ENCODE peak calls at places on chromosomes 7 and 10, in ten cellular contexts. One of them, this sample, is unnamed.

GRCh38 chr10:44651834-44652233 is 259.3 kb upstream of the TMEM72 start:
- DNase-seq in pancreas: no peak
- DNase-seq in B cell: no peak
- DNase-seq in neural progenitor cell: no peak
- DNase-seq in colonic mucosa: peak; percentile 51
- DNase-seq in astrocyte: peak; percentile 50
- DNase-seq in fibroblast of lung: peak; percentile 65
- DNase-seq in A673: no peak
- DNase-seq in dorsolateral prefrontal cortex: no peak
- DNase-seq in osteocyte: no peak
- DNase-seq in this sample: no peak

GRCh38 chr10:125783957-125784356 is 8.3 kb upstream of the MMP21 start:
- DNase-seq in pancreas: no peak
- DNase-seq in B cell: no peak
- DNase-seq in neural progenitor cell: no peak
- DNase-seq in colonic mucosa: no peak
- DNase-seq in astrocyte: no peak
- DNase-seq in fibroblast of lung: no peak
- DNase-seq in A673: no peak
- DNase-seq in dorsolateral prefrontal cortex: no peak
- DNase-seq in osteocyte: no peak
- DNase-seq in this sample: no peak

GRCh38 chr7:157089100-157089510 is 49.6 kb upstream of the UBE3C start:
- DNase-seq in pancreas: no peak
- DNase-seq in B cell: no peak
- DNase-seq in neural progenitor cell: no peak
- DNase-seq in colonic mucosa: no peak
- DNase-seq in astrocyte: no peak
- DNase-seq in fibroblast of lung: no peak
- DNase-seq in A673: no peak
- DNase-seq in dorsolateral prefrontal cortex: no peak
- DNase-seq in osteocyte: no peak
- DNase-seq in this sample: peak; percentile 42

GRCh38 chr7:26858735-26859134 is 5.7 kb downstream of the SKAP2 start:
- DNase-seq in pancreas: no peak
- DNase-seq in B cell: no peak
- DNase-seq in neural progenitor cell: no peak
- DNase-seq in colonic mucosa: peak; percentile 27
- DNase-seq in astrocyte: no peak
- DNase-seq in fibroblast of lung: no peak
- DNase-seq in A673: no peak
- DNase-seq in dorsolateral prefrontal cortex: no peak
- DNase-seq in osteocyte: no peak
- DNase-seq in this sample: no peak

GRCh38 chr7:157597562-157597961 is 260.8 kb downstream of the DNAJB6 start:
- DNase-seq in pancreas: no peak
- DNase-seq in B cell: no peak
- DNase-seq in neural progenitor cell: no peak
- DNase-seq in colonic mucosa: no peak
- DNase-seq in astrocyte: no peak
- DNase-seq in fibroblast of lung: no peak
- DNase-seq in A673: no peak
- DNase-seq in dorsolateral prefrontal cortex: no peak
- DNase-seq in osteocyte: no peak
- DNase-seq in this sample: peak; percentile 41

GRCh38 chr10:8404721-8405120 is 350.2 kb downstream of the GATA3 start:
- DNase-seq in pancreas: no peak
- DNase-seq in B cell: no peak
- DNase-seq in neural progenitor cell: no peak
- DNase-seq in colonic mucosa: no peak
- DNase-seq in astrocyte: peak; percentile 44
- DNase-seq in fibroblast of lung: peak; percentile 55
- DNase-seq in A673: no peak
- DNase-seq in dorsolateral prefrontal cortex: no peak
- DNase-seq in osteocyte: no peak
- DNase-seq in this sample: no peak

GRCh38 chr7:1081931-1082401 is 5.9 kb upstream of the GPER1 start:
- DNase-seq in pancreas: no peak
- DNase-seq in B cell: no peak
- DNase-seq in neural progenitor cell: no peak
- DNase-seq in colonic mucosa: no peak
- DNase-seq in astrocyte: peak; percentile 73
- DNase-seq in fibroblast of lung: peak; percentile 76
- DNase-seq in A673: no peak
- DNase-seq in dorsolateral prefrontal cortex: no peak
- DNase-seq in osteocyte: no peak
- DNase-seq in this sample: no peak

GRCh38 chr10:130737622-130738021 is 573.9 kb downstream of the TCERG1L start:
- DNase-seq in pancreas: no peak
- DNase-seq in B cell: no peak
- DNase-seq in neural progenitor cell: peak; percentile 85
- DNase-seq in colonic mucosa: no peak
- DNase-seq in astrocyte: no peak
- DNase-seq in fibroblast of lung: no peak
- DNase-seq in A673: peak; percentile 52
- DNase-seq in dorsolateral prefrontal cortex: no peak
- DNase-seq in osteocyte: no peak
- DNase-seq in this sample: peak; percentile 48

GRCh38 chr7:100719523-100720319 is 547 bp upstream of the EPO start:
- DNase-seq in pancreas: no peak
- DNase-seq in B cell: no peak
- DNase-seq in neural progenitor cell: no peak
- DNase-seq in colonic mucosa: no peak
- DNase-seq in astrocyte: peak; percentile 19
- DNase-seq in fibroblast of lung: peak; percentile 42
- DNase-seq in A673: no peak
- DNase-seq in dorsolateral prefrontal cortex: no peak
- DNase-seq in osteocyte: no peak
- DNase-seq in this sample: peak; percentile 50
- TF ChIP-seq CTCF in pancreas: no peak
- TF ChIP-seq CTCF in B cell: no peak
- TF ChIP-seq CTCF in neural progenitor cell: peak; percentile 16
- TF ChIP-seq CTCF in colonic mucosa: no peak
- TF ChIP-seq CTCF in astrocyte: no peak
- TF ChIP-seq CTCF in fibroblast of lung: peak; percentile 51
- TF ChIP-seq CTCF in A673: peak; percentile 28
- TF ChIP-seq CTCF in dorsolateral prefrontal cortex: no peak
- TF ChIP-seq CTCF in osteocyte: peak; percentile 50
- TF ChIP-seq CTCF in this sample: no peak

GRCh38 chr7:74256446-74257408 is 2.5 kb upstream of the RFC2 start:
- DNase-seq in pancreas: no peak
- DNase-seq in B cell: no peak
- DNase-seq in neural progenitor cell: no peak
- DNase-seq in colonic mucosa: no peak
- DNase-seq in astrocyte: peak; percentile 64
- DNase-seq in fibroblast of lung: peak; percentile 66
- DNase-seq in A673: no peak
- DNase-seq in dorsolateral prefrontal cortex: no peak
- DNase-seq in osteocyte: no peak
- DNase-seq in this sample: peak; percentile 56

GRCh38 chr7:74253331-74253730 is 868 bp downstream of the RFC2 start:
- DNase-seq in pancreas: peak; percentile 29
- DNase-seq in B cell: no peak
- DNase-seq in neural progenitor cell: no peak
- DNase-seq in colonic mucosa: no peak
- DNase-seq in astrocyte: no peak
- DNase-seq in fibroblast of lung: no peak
- DNase-seq in A673: no peak
- DNase-seq in dorsolateral prefrontal cortex: no peak
- DNase-seq in osteocyte: no peak
- DNase-seq in this sample: no peak

GRCh38 chr7:74254858-74255379 is 720 bp upstream of the RFC2 start:
- DNase-seq in pancreas: peak; percentile 21
- DNase-seq in B cell: no peak
- DNase-seq in neural progenitor cell: no peak
- DNase-seq in colonic mucosa: no peak
- DNase-seq in astrocyte: no peak
- DNase-seq in fibroblast of lung: no peak
- DNase-seq in A673: no peak
- DNase-seq in dorsolateral prefrontal cortex: no peak
- DNase-seq in osteocyte: no peak
- DNase-seq in this sample: peak; percentile 69

GRCh38 chr7:74252893-74253292 is 1.3 kb downstream of the RFC2 start:
- DNase-seq in pancreas: peak; percentile 74
- DNase-seq in B cell: no peak
- DNase-seq in neural progenitor cell: no peak
- DNase-seq in colonic mucosa: peak; percentile 66
- DNase-seq in astrocyte: no peak
- DNase-seq in fibroblast of lung: no peak
- DNase-seq in A673: no peak
- DNase-seq in dorsolateral prefrontal cortex: no peak
- DNase-seq in osteocyte: no peak
- DNase-seq in this sample: no peak

DNA sequence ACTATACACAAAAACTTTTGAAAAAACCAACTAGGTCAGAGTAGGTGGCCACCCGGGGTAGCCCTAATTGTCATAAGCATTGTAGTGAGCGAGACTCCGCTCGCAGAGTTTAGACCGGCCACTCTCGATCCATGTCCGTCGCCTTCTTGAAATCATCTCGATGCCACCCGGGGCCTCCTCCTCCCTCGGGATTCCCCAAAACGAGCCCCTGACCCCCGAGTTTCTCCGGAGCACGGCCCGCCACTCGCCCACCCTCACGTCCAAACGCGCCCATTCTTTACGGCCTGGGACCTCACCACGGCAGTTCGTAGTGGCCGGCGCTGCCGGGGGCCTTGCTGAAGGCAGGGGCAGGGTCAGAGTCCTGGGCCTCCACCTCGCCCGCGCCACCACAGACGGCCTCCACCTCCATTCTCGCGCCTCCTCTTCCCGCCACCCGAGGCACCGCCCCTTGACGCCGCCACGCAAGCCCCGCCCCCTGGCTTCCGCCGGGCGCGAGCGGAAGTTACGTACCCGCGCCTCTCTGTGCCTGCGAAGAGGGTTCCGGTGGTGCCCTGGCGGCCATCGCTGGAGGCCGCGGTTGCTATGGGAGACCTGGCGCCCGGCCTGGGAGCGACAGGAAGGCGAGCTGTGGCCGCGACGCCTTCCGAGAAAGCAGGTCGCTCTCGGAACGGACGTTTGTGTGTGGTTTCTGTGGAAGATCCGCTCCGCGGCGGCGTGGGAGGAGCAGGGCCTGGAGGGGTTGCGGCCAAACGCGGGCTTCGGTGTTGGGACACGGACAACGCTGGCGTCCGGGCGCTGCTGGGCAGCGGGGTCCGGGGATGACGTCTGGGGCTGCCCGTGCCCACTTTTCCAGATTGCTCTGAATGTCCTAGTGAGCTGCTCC is at the start of gene RFC2:
- DNase-seq in pancreas: peak; percentile 99
- DNase-seq in B cell: peak; percentile 95
- DNase-seq in neural progenitor cell: peak; percentile 98
- DNase-seq in colonic mucosa: peak; percentile 98
- DNase-seq in astrocyte: peak; percentile 90
- DNase-seq in fibroblast of lung: peak; percentile 95
- DNase-seq in A673: peak; percentile 97
- DNase-seq in dorsolateral prefrontal cortex: peak; percentile 95
- DNase-seq in osteocyte: peak; percentile 99
- DNase-seq in this sample: peak; percentile 100
- TF ChIP-seq CTCF in pancreas: no peak
- TF ChIP-seq CTCF in B cell: peak; percentile 29
- TF ChIP-seq CTCF in neural progenitor cell: peak; percentile 38
- TF ChIP-seq CTCF in colonic mucosa: no peak
- TF ChIP-seq CTCF in astrocyte: no peak
- TF ChIP-seq CTCF in fibroblast of lung: peak; percentile 3
- TF ChIP-seq CTCF in A673: no peak
- TF ChIP-seq CTCF in dorsolateral prefrontal cortex: peak; percentile 59
- TF ChIP-seq CTCF in osteocyte: no peak
- TF ChIP-seq CTCF in this sample: no peak

DNA sequence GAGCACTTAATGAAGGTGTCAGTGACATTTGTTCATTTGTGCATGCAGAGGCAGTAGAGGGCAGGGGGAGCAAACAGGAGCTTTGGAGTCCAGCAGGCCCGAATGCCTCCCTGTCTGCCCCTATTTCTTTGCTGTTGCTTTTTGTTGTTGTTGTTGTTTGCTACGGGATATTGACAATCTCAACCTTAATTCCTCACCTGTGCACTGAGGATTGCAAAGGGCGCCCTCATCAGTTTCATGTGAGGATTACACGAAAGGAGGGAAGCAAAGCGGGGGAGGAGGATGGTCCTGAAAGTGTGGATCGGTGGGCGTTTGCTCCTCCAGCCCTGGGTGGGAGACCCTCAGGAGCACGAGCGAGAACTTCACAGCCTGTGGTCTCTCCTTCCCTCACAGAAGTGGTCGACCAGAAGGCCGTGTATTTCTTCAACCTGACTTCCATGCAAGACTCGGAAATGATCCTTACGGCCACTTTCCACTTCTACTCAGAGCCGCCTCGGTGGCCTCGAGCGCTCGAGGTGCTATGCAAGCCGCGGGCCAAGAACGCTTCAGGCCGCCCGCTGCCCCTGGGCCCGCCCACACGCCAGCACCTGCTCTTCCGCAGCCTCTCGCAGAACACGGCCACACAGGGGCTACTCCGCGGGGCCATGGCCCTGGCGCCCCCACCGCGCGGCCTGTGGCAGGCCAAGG is 9.5 kb downstream of the GDF10 start:
- DNase-seq in pancreas: no peak
- DNase-seq in B cell: no peak
- DNase-seq in neural progenitor cell: peak; percentile 32
- DNase-seq in colonic mucosa: no peak
- DNase-seq in astrocyte: no peak
- DNase-seq in fibroblast of lung: no peak
- DNase-seq in A673: no peak
- DNase-seq in dorsolateral prefrontal cortex: no peak
- DNase-seq in osteocyte: no peak
- DNase-seq in this sample: peak; percentile 19
- TF ChIP-seq CTCF in pancreas: no peak
- TF ChIP-seq CTCF in B cell: peak; percentile 21
- TF ChIP-seq CTCF in neural progenitor cell: peak; percentile 66
- TF ChIP-seq CTCF in colonic mucosa: no peak
- TF ChIP-seq CTCF in astrocyte: peak; percentile 29
- TF ChIP-seq CTCF in fibroblast of lung: peak; percentile 31
- TF ChIP-seq CTCF in A673: peak; percentile 58
- TF ChIP-seq CTCF in dorsolateral prefrontal cortex: no peak
- TF ChIP-seq CTCF in osteocyte: peak; percentile 25
- TF ChIP-seq CTCF in this sample: peak; percentile 59

GRCh38 chr7:15686957-15687644 is 618 bp upstream of the MEOX2 start:
- DNase-seq in pancreas: no peak
- DNase-seq in B cell: no peak
- DNase-seq in neural progenitor cell: peak; percentile 11
- DNase-seq in colonic mucosa: no peak
- DNase-seq in astrocyte: no peak
- DNase-seq in fibroblast of lung: no peak
- DNase-seq in A673: no peak
- DNase-seq in dorsolateral prefrontal cortex: no peak
- DNase-seq in osteocyte: no peak
- DNase-seq in this sample: no peak

GRCh38 chr7:15684834-15685233 is 1.6 kb downstream of the MEOX2 start:
- DNase-seq in pancreas: no peak
- DNase-seq in B cell: no peak
- DNase-seq in neural progenitor cell: peak; percentile 61
- DNase-seq in colonic mucosa: no peak
- DNase-seq in astrocyte: no peak
- DNase-seq in fibroblast of lung: no peak
- DNase-seq in A673: peak; percentile 4
- DNase-seq in dorsolateral prefrontal cortex: no peak
- DNase-seq in osteocyte: no peak
- DNase-seq in this sample: no peak

GRCh38 chr7:15685358-15686181 is 913 bp downstream of the MEOX2 start:
- DNase-seq in pancreas: no peak
- DNase-seq in B cell: no peak
- DNase-seq in neural progenitor cell: peak; percentile 58
- DNase-seq in colonic mucosa: peak; percentile 27
- DNase-seq in astrocyte: peak; percentile 7
- DNase-seq in fibroblast of lung: peak; percentile 11
- DNase-seq in A673: peak; percentile 16
- DNase-seq in dorsolateral prefrontal cortex: no peak
- DNase-seq in osteocyte: peak; percentile 86
- DNase-seq in this sample: no peak

GRCh38 chr7:15686209-15686956 is at the start of gene MEOX2:
- DNase-seq in pancreas: peak; percentile 23
- DNase-seq in B cell: no peak
- DNase-seq in neural progenitor cell: peak; percentile 69
- DNase-seq in colonic mucosa: peak; percentile 50
- DNase-seq in astrocyte: peak; percentile 12
- DNase-seq in fibroblast of lung: peak; percentile 31
- DNase-seq in A673: peak; percentile 7
- DNase-seq in dorsolateral prefrontal cortex: no peak
- DNase-seq in osteocyte: peak; percentile 92
- DNase-seq in this sample: no peak

DNA sequence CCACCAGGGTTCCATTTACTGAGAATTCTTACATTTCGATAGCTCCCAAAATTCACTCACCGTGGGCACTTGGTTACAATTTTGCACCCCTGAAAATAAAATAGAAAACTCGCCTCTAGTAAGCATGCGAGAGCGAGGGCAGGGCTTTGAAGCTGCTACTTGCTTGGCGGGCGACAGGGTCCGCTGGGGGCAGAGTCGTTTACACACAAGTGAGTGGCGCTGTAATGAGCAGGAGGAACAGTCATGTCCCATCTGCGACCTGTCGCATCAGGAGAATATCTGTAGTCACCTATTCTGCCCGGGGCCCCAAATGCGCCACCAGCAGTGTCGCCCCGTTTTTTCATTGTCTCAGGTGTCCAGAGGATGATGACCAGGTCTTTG is 1.2 kb upstream of the MEOX2 start:
- DNase-seq in pancreas: no peak
- DNase-seq in B cell: no peak
- DNase-seq in neural progenitor cell: peak; percentile 77
- DNase-seq in colonic mucosa: no peak
- DNase-seq in astrocyte: no peak
- DNase-seq in fibroblast of lung: no peak
- DNase-seq in A673: peak; percentile 11
- DNase-seq in dorsolateral prefrontal cortex: no peak
- DNase-seq in osteocyte: no peak
- DNase-seq in this sample: no peak
- TF ChIP-seq CTCF in pancreas: no peak
- TF ChIP-seq CTCF in B cell: no peak
- TF ChIP-seq CTCF in neural progenitor cell: peak; percentile 41
- TF ChIP-seq CTCF in colonic mucosa: no peak
- TF ChIP-seq CTCF in astrocyte: no peak
- TF ChIP-seq CTCF in fibroblast of lung: no peak
- TF ChIP-seq CTCF in A673: peak; percentile 24
- TF ChIP-seq CTCF in dorsolateral prefrontal cortex: no peak
- TF ChIP-seq CTCF in osteocyte: peak; percentile 9
- TF ChIP-seq CTCF in this sample: no peak